ENCODE peak calls at places on chromosomes 1 and 21, in seven cellular contexts. One of them, this sample, is unnamed. For H3K4me1, the result is how much of the 10 kb centered on the place peaks cover.

GRCh38 chr1:207054476-207054875 is 1.4 kb downstream of the PFKFB2 start:
- DNase-seq in IMR-90: no peak
- DNase-seq in A549: no peak
- DNase-seq in transverse colon: no peak
- DNase-seq in ovary: no peak
- DNase-seq in stomach: no peak
- DNase-seq in K562: no peak
- DNase-seq in this sample: no peak

GRCh38 chr1:20705356-20705755 is 12.5 kb downstream of the KIF17 start:
- DNase-seq in IMR-90: no peak
- DNase-seq in A549: no peak
- DNase-seq in transverse colon: no peak
- DNase-seq in ovary: no peak
- DNase-seq in stomach: no peak
- DNase-seq in K562: no peak
- DNase-seq in this sample: no peak

GRCh38 chr1:59230622-59231021 is 66.3 kb upstream of the FGGY start:
- DNase-seq in IMR-90: no peak
- DNase-seq in A549: no peak
- DNase-seq in transverse colon: no peak
- DNase-seq in ovary: no peak
- DNase-seq in stomach: no peak
- DNase-seq in K562: no peak
- DNase-seq in this sample: no peak

GRCh38 chr1:232428781-232429530 is 201.0 kb downstream of the SIPA1L2 start:
- DNase-seq in IMR-90: peak
- DNase-seq in A549: no peak
- DNase-seq in transverse colon: no peak
- DNase-seq in ovary: no peak
- DNase-seq in stomach: no peak
- DNase-seq in K562: no peak
- DNase-seq in this sample: no peak

GRCh38 chr1:23885222-23885621 is 17.1 kb upstream of the FUCA1 start:
- DNase-seq in IMR-90: no peak
- DNase-seq in A549: no peak
- DNase-seq in transverse colon: no peak
- DNase-seq in ovary: no peak
- DNase-seq in stomach: no peak
- DNase-seq in K562: no peak
- DNase-seq in this sample: no peak

GRCh38 chr1:26752519-26752918 is 35.2 kb upstream of the PIGV start:
- DNase-seq in IMR-90: no peak
- DNase-seq in A549: no peak
- DNase-seq in transverse colon: no peak
- DNase-seq in ovary: no peak
- DNase-seq in stomach: no peak
- DNase-seq in K562: no peak
- DNase-seq in this sample: no peak

GRCh38 chr1:73674945-73675561 is 522.9 kb downstream of the LRRIQ3 start:
- DNase-seq in IMR-90: no peak
- DNase-seq in A549: peak
- DNase-seq in transverse colon: no peak
- DNase-seq in ovary: no peak
- DNase-seq in stomach: no peak
- DNase-seq in K562: no peak
- DNase-seq in this sample: no peak

GRCh38 chr1:156841289-156841855 is 17.5 kb downstream of the INSRR start:
- DNase-seq in IMR-90: no peak
- DNase-seq in A549: no peak
- DNase-seq in transverse colon: no peak
- DNase-seq in ovary: no peak
- DNase-seq in stomach: no peak
- DNase-seq in K562: no peak
- DNase-seq in this sample: no peak

GRCh38 chr1:17207966-17208418 is 3.1 kb downstream of the PADI1 start:
- DNase-seq in IMR-90: peak
- DNase-seq in A549: peak
- DNase-seq in transverse colon: no peak
- DNase-seq in ovary: no peak
- DNase-seq in stomach: no peak
- DNase-seq in K562: peak
- DNase-seq in this sample: no peak

GRCh38 chr1:115428262-115428661 is 90.2 kb upstream of the NGF start:
- DNase-seq in IMR-90: no peak
- DNase-seq in A549: no peak
- DNase-seq in transverse colon: no peak
- DNase-seq in ovary: no peak
- DNase-seq in stomach: no peak
- DNase-seq in K562: no peak
- DNase-seq in this sample: no peak

GRCh38 chr1:53311104-53311908 is 16.6 kb downstream of the LRP8 start:
- DNase-seq in IMR-90: no peak
- DNase-seq in A549: no peak
- DNase-seq in transverse colon: no peak
- DNase-seq in ovary: no peak
- DNase-seq in stomach: no peak
- DNase-seq in K562: no peak
- DNase-seq in this sample: no peak

GRCh38 chr1:153578490-153578889 is 12.8 kb upstream of the S100A2 start:
- DNase-seq in IMR-90: peak
- DNase-seq in A549: no peak
- DNase-seq in transverse colon: no peak
- DNase-seq in ovary: no peak
- DNase-seq in stomach: no peak
- DNase-seq in K562: no peak
- DNase-seq in this sample: no peak

GRCh38 chr21:39000496-39000895 is 182.8 kb downstream of the PSMG1 start:
- DNase-seq in IMR-90: peak
- DNase-seq in A549: no peak
- DNase-seq in transverse colon: no peak
- DNase-seq in ovary: no peak
- DNase-seq in stomach: no peak
- DNase-seq in K562: no peak
- DNase-seq in this sample: no peak

GRCh38 chr21:43608225-43608624 is 51.1 kb downstream of the HSF2BP start:
- DNase-seq in IMR-90: peak
- DNase-seq in A549: no peak
- DNase-seq in transverse colon: no peak
- DNase-seq in ovary: no peak
- DNase-seq in stomach: no peak
- DNase-seq in K562: no peak
- DNase-seq in this sample: no peak

GRCh38 chr1:204093756-204094155 is 20.8 kb downstream of the SOX13 start:
- DNase-seq in IMR-90: no peak
- DNase-seq in A549: no peak
- DNase-seq in transverse colon: no peak
- DNase-seq in ovary: no peak
- DNase-seq in stomach: no peak
- DNase-seq in K562: no peak
- DNase-seq in this sample: no peak

GRCh38 chr1:204091066-204091465 is 18.2 kb downstream of the SOX13 start:
- DNase-seq in IMR-90: no peak
- DNase-seq in A549: no peak
- DNase-seq in transverse colon: no peak
- DNase-seq in ovary: no peak
- DNase-seq in stomach: no peak
- DNase-seq in K562: no peak
- DNase-seq in this sample: no peak

GRCh38 chr1:204092632-204093420 is 19.9 kb downstream of the SOX13 start:
- DNase-seq in IMR-90: no peak
- DNase-seq in A549: no peak
- DNase-seq in transverse colon: peak
- DNase-seq in ovary: no peak
- DNase-seq in stomach: no peak
- DNase-seq in K562: no peak
- DNase-seq in this sample: no peak

GRCh38 chr1:204093421-204093717 is 20.5 kb downstream of the SOX13 start:
- DNase-seq in IMR-90: no peak
- DNase-seq in A549: peak
- DNase-seq in transverse colon: peak
- DNase-seq in ovary: no peak
- DNase-seq in stomach: peak
- DNase-seq in K562: no peak
- DNase-seq in this sample: no peak

GRCh38 chr1:204091787-204092312 is 18.9 kb downstream of the SOX13 start:
- DNase-seq in IMR-90: no peak
- DNase-seq in A549: no peak
- DNase-seq in transverse colon: no peak
- DNase-seq in ovary: no peak
- DNase-seq in stomach: no peak
- DNase-seq in K562: no peak
- DNase-seq in this sample: no peak
- H3K4me1 ChIP-seq in IMR-90: under half
- H3K4me1 ChIP-seq in A549: under half
- H3K4me1 ChIP-seq in transverse colon: half or more
- H3K4me1 ChIP-seq in ovary: under half
- H3K4me1 ChIP-seq in stomach: half or more
- H3K4me1 ChIP-seq in K562: under half
- H3K4me1 ChIP-seq in this sample: half or more

GRCh38 chr1:235021321-235021720 is 107.3 kb downstream of the TOMM20 start:
- DNase-seq in IMR-90: no peak
- DNase-seq in A549: no peak
- DNase-seq in transverse colon: no peak
- DNase-seq in ovary: no peak
- DNase-seq in stomach: no peak
- DNase-seq in K562: no peak
- DNase-seq in this sample: peak

GRCh38 chr1:235021815-235022214 is 106.8 kb downstream of the TOMM20 start:
- DNase-seq in IMR-90: no peak
- DNase-seq in A549: no peak
- DNase-seq in transverse colon: no peak
- DNase-seq in ovary: no peak
- DNase-seq in stomach: no peak
- DNase-seq in K562: no peak
- DNase-seq in this sample: peak

GRCh38 chr1:235023197-235024044 is 105.2 kb downstream of the TOMM20 start:
- DNase-seq in IMR-90: no peak
- DNase-seq in A549: no peak
- DNase-seq in transverse colon: no peak
- DNase-seq in ovary: no peak
- DNase-seq in stomach: no peak
- DNase-seq in K562: no peak
- DNase-seq in this sample: peak

GRCh38 chr1:235024045-235024439 is 104.6 kb downstream of the TOMM20 start:
- DNase-seq in IMR-90: no peak
- DNase-seq in A549: no peak
- DNase-seq in transverse colon: no peak
- DNase-seq in ovary: no peak
- DNase-seq in stomach: no peak
- DNase-seq in K562: no peak
- DNase-seq in this sample: no peak

DNA sequence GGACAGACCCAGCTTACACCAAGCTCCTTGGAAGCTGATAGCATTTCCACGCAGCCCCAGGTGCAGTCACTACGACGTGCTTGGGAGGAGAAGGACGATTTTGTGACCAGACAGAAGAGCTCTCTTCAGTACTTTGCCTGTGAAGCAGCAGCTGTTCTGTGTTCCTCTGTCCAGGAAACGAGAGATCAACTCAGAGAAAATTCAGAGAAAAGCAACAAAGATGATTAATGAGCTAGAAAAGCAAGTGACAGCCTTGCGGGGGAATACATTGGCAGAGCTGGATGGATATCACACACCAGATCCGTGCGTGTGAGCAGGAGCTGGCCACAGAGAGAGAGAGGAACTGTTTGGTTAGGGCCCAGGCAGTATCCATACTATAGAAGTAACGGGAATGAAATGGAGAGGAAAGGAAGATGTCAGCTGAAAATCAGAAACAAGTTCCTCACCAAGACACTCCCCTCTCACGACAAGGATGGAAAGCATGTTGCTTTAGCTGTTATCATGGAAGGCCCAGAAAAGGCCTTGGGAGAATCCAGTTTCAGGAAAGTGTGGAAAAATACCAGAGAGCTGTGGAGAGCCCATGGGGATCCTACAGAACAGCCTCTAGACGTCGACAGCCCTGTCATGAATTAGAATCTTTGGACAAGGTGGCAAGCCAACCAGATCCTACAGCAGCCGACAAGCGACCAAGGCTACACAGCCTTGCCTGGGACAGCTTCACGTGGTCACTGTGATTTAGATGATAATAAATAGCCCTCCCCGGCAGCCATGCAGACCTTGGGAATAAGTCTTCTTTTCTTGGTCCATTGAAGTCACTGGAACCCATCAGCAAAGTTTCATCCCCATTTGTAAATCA is 106.1 kb downstream of the TOMM20 start:
- DNase-seq in IMR-90: peak
- DNase-seq in A549: no peak
- DNase-seq in transverse colon: no peak
- DNase-seq in ovary: no peak
- DNase-seq in stomach: no peak
- DNase-seq in K562: no peak
- DNase-seq in this sample: peak
- TF ChIP-seq POLR2A in IMR-90: no peak
- TF ChIP-seq POLR2A in A549: no peak
- TF ChIP-seq POLR2A in transverse colon: no peak
- TF ChIP-seq POLR2A in ovary: no peak
- TF ChIP-seq POLR2A in stomach: no peak
- TF ChIP-seq POLR2A in K562: no peak
- TF ChIP-seq POLR2A in this sample: no peak

GRCh38 chr1:39409055-39409816 is 82.2 kb upstream of the BMP8A start:
- DNase-seq in IMR-90: peak
- DNase-seq in A549: peak
- DNase-seq in transverse colon: peak
- DNase-seq in ovary: peak
- DNase-seq in stomach: peak
- DNase-seq in K562: no peak
- DNase-seq in this sample: peak

GRCh38 chr1:39412079-39412478 is 79.4 kb upstream of the BMP8A start:
- DNase-seq in IMR-90: no peak
- DNase-seq in A549: no peak
- DNase-seq in transverse colon: no peak
- DNase-seq in ovary: no peak
- DNase-seq in stomach: no peak
- DNase-seq in K562: no peak
- DNase-seq in this sample: no peak

GRCh38 chr1:39412892-39413291 is 78.5 kb upstream of the BMP8A start:
- DNase-seq in IMR-90: no peak
- DNase-seq in A549: no peak
- DNase-seq in transverse colon: no peak
- DNase-seq in ovary: no peak
- DNase-seq in stomach: no peak
- DNase-seq in K562: no peak
- DNase-seq in this sample: no peak

GRCh38 chr1:39410915-39411436 is 80.5 kb upstream of the BMP8A start:
- DNase-seq in IMR-90: peak
- DNase-seq in A549: peak
- DNase-seq in transverse colon: peak
- DNase-seq in ovary: peak
- DNase-seq in stomach: peak
- DNase-seq in K562: peak
- DNase-seq in this sample: peak

GRCh38 chr1:39411526-39411925 is 79.9 kb upstream of the BMP8A start:
- DNase-seq in IMR-90: peak
- DNase-seq in A549: no peak
- DNase-seq in transverse colon: no peak
- DNase-seq in ovary: no peak
- DNase-seq in stomach: no peak
- DNase-seq in K562: no peak
- DNase-seq in this sample: no peak
- H3K4me1 ChIP-seq in IMR-90: under half
- H3K4me1 ChIP-seq in A549: half or more
- H3K4me1 ChIP-seq in transverse colon: half or more
- H3K4me1 ChIP-seq in ovary: under half
- H3K4me1 ChIP-seq in stomach: half or more
- H3K4me1 ChIP-seq in K562: under half
- H3K4me1 ChIP-seq in this sample: half or more

GRCh38 chr1:227947678-227948492 is at the start of gene WNT9A:
- DNase-seq in IMR-90: peak
- DNase-seq in A549: peak
- DNase-seq in transverse colon: peak
- DNase-seq in ovary: peak
- DNase-seq in stomach: peak
- DNase-seq in K562: peak
- DNase-seq in this sample: peak
- TF ChIP-seq POLR2A in IMR-90: no peak
- TF ChIP-seq POLR2A in A549: peak
- TF ChIP-seq POLR2A in transverse colon: no peak
- TF ChIP-seq POLR2A in ovary: peak
- TF ChIP-seq POLR2A in stomach: no peak
- TF ChIP-seq POLR2A in K562: no peak
- TF ChIP-seq POLR2A in this sample: no peak

This sample was measured in suprapubic skin.